ENCODE peak calls at places on chromosomes 1 and 21, in eight cellular contexts. One of them, this sample, is unnamed.

GRCh38 chr1:173960625-173961024 is 43.5 kb upstream of the SERPINC1 start:
- DNase-seq in left ventricle myocardium inferior: no peak
- DNase-seq in right atrium auricular region: no peak
- DNase-seq in stomach: no peak
- DNase-seq in thyroid gland: no peak
- DNase-seq in GM06990: no peak
- DNase-seq in mammary epithelial cell: no peak
- DNase-seq in Calu3: no peak
- DNase-seq in this sample: no peak

GRCh38 chr1:185257947-185258203 is 59.2 kb downstream of the IVNS1ABP start:
- DNase-seq in stomach: no peak
- DNase-seq in GM06990: no peak
- DNase-seq in left ventricle myocardium inferior: no peak
- DNase-seq in thyroid gland: no peak
- DNase-seq in right atrium auricular region: no peak
- DNase-seq in mammary epithelial cell: peak; percentile 68
- DNase-seq in Calu3: no peak
- DNase-seq in this sample: no peak

GRCh38 chr21:39503138-39503762 is 51.5 kb downstream of the SH3BGR start:
- DNase-seq in GM06990: no peak
- DNase-seq in right atrium auricular region: no peak
- DNase-seq in stomach: no peak
- DNase-seq in mammary epithelial cell: no peak
- DNase-seq in left ventricle myocardium inferior: no peak
- DNase-seq in thyroid gland: no peak
- DNase-seq in Calu3: no peak
- DNase-seq in this sample: no peak

GRCh38 chr1:157173900-157174410 is 35.8 kb upstream of the ETV3 start:
- DNase-seq in stomach: no peak
- DNase-seq in GM06990: no peak
- DNase-seq in left ventricle myocardium inferior: no peak
- DNase-seq in mammary epithelial cell: no peak
- DNase-seq in thyroid gland: no peak
- DNase-seq in right atrium auricular region: no peak
- DNase-seq in Calu3: no peak
- DNase-seq in this sample: no peak

GRCh38 chr1:75539230-75540116 is 71.4 kb downstream of the SLC44A5 start:
- DNase-seq in thyroid gland: no peak
- DNase-seq in mammary epithelial cell: no peak
- DNase-seq in right atrium auricular region: no peak
- DNase-seq in Calu3: peak; percentile 9
- DNase-seq in GM06990: no peak
- DNase-seq in stomach: no peak
- DNase-seq in left ventricle myocardium inferior: no peak
- DNase-seq in this sample: no peak

GRCh38 chr1:212630159-212630900 is 21.8 kb downstream of the ATF3 start:
- DNase-seq in mammary epithelial cell: no peak
- DNase-seq in stomach: peak; percentile 68
- DNase-seq in GM06990: peak; percentile 45
- DNase-seq in Calu3: peak; percentile 68
- DNase-seq in thyroid gland: peak; percentile 61
- DNase-seq in right atrium auricular region: peak; percentile 78
- DNase-seq in left ventricle myocardium inferior: peak; percentile 54
- DNase-seq in this sample: peak; percentile 72

GRCh38 chr21:33477066-33477465 is 2.7 kb downstream of the TMEM50B start:
- DNase-seq in Calu3: no peak
- DNase-seq in right atrium auricular region: no peak
- DNase-seq in thyroid gland: no peak
- DNase-seq in GM06990: no peak
- DNase-seq in stomach: no peak
- DNase-seq in mammary epithelial cell: no peak
- DNase-seq in left ventricle myocardium inferior: no peak
- DNase-seq in this sample: no peak

GRCh38 chr1:220732137-220732536 is 16.0 kb upstream of the MTARC2 start:
- DNase-seq in Calu3: no peak
- DNase-seq in right atrium auricular region: no peak
- DNase-seq in thyroid gland: peak; percentile 26
- DNase-seq in stomach: no peak
- DNase-seq in GM06990: no peak
- DNase-seq in left ventricle myocardium inferior: no peak
- DNase-seq in mammary epithelial cell: no peak
- DNase-seq in this sample: no peak

GRCh38 chr1:245306628-245307410 is 152.0 kb downstream of the KIF26B start:
- DNase-seq in right atrium auricular region: no peak
- DNase-seq in stomach: no peak
- DNase-seq in Calu3: no peak
- DNase-seq in left ventricle myocardium inferior: no peak
- DNase-seq in thyroid gland: peak; percentile 28
- DNase-seq in GM06990: no peak
- DNase-seq in mammary epithelial cell: no peak
- DNase-seq in this sample: no peak

GRCh38 chr1:15186846-15187151 is 33.3 kb downstream of the TMEM51 start:
- DNase-seq in Calu3: no peak
- DNase-seq in GM06990: no peak
- DNase-seq in left ventricle myocardium inferior: no peak
- DNase-seq in right atrium auricular region: no peak
- DNase-seq in stomach: no peak
- DNase-seq in mammary epithelial cell: no peak
- DNase-seq in thyroid gland: no peak
- DNase-seq in this sample: no peak

GRCh38 chr1:182889997-182890396 is 50.9 kb downstream of the DHX9 start:
- DNase-seq in Calu3: no peak
- DNase-seq in right atrium auricular region: no peak
- DNase-seq in mammary epithelial cell: no peak
- DNase-seq in left ventricle myocardium inferior: no peak
- DNase-seq in thyroid gland: no peak
- DNase-seq in GM06990: no peak
- DNase-seq in stomach: no peak
- DNase-seq in this sample: no peak

GRCh38 chr21:38985423-38986378 is 180.0 kb downstream of the ETS2 start:
- DNase-seq in stomach: peak; percentile 30
- DNase-seq in left ventricle myocardium inferior: peak; percentile 72
- DNase-seq in mammary epithelial cell: peak; percentile 93
- DNase-seq in Calu3: no peak
- DNase-seq in right atrium auricular region: peak; percentile 79
- DNase-seq in GM06990: peak; percentile 34
- DNase-seq in thyroid gland: peak; percentile 93
- DNase-seq in this sample: no peak

GRCh38 chr1:16032388-16033100 is 10.7 kb downstream of the CLCNKA start:
- DNase-seq in GM06990: peak; percentile 66
- DNase-seq in thyroid gland: peak; percentile 88
- DNase-seq in mammary epithelial cell: peak; percentile 58
- DNase-seq in right atrium auricular region: peak; percentile 89
- DNase-seq in stomach: peak; percentile 88
- DNase-seq in left ventricle myocardium inferior: peak; percentile 87
- DNase-seq in Calu3: peak; percentile 85
- DNase-seq in this sample: peak; percentile 95

GRCh38 chr1:152626688-152627087 is 3.8 kb upstream of the LCE3A start:
- DNase-seq in mammary epithelial cell: peak; percentile 74
- DNase-seq in Calu3: no peak
- DNase-seq in left ventricle myocardium inferior: no peak
- DNase-seq in stomach: no peak
- DNase-seq in right atrium auricular region: no peak
- DNase-seq in GM06990: no peak
- DNase-seq in thyroid gland: no peak
- DNase-seq in this sample: no peak

GRCh38 chr1:152621993-152622392 is 910 bp downstream of the LCE3A start:
- DNase-seq in thyroid gland: no peak
- DNase-seq in GM06990: no peak
- DNase-seq in right atrium auricular region: no peak
- DNase-seq in left ventricle myocardium inferior: no peak
- DNase-seq in Calu3: no peak
- DNase-seq in stomach: no peak
- DNase-seq in mammary epithelial cell: no peak
- DNase-seq in this sample: no peak

GRCh38 chr1:152622803-152623202 is at the start of gene LCE3A:
- DNase-seq in Calu3: no peak
- DNase-seq in stomach: no peak
- DNase-seq in GM06990: peak; percentile 55
- DNase-seq in right atrium auricular region: no peak
- DNase-seq in left ventricle myocardium inferior: no peak
- DNase-seq in mammary epithelial cell: no peak
- DNase-seq in thyroid gland: no peak
- DNase-seq in this sample: no peak

GRCh38 chr1:152623203-152623844 is 421 bp upstream of the LCE3A start:
- DNase-seq in stomach: no peak
- DNase-seq in thyroid gland: no peak
- DNase-seq in mammary epithelial cell: no peak
- DNase-seq in GM06990: peak; percentile 44
- DNase-seq in right atrium auricular region: no peak
- DNase-seq in Calu3: peak; percentile 9
- DNase-seq in left ventricle myocardium inferior: no peak
- DNase-seq in this sample: peak; percentile 33
- TF ChIP-seq CTCF in stomach: no peak
- TF ChIP-seq CTCF in thyroid gland: no peak
- TF ChIP-seq CTCF in mammary epithelial cell: peak; percentile 20
- TF ChIP-seq CTCF in GM06990: peak; percentile 64
- TF ChIP-seq CTCF in right atrium auricular region: no peak
- TF ChIP-seq CTCF in Calu3: no peak
- TF ChIP-seq CTCF in left ventricle myocardium inferior: no peak
- TF ChIP-seq CTCF in this sample: peak; percentile 48

DNA sequence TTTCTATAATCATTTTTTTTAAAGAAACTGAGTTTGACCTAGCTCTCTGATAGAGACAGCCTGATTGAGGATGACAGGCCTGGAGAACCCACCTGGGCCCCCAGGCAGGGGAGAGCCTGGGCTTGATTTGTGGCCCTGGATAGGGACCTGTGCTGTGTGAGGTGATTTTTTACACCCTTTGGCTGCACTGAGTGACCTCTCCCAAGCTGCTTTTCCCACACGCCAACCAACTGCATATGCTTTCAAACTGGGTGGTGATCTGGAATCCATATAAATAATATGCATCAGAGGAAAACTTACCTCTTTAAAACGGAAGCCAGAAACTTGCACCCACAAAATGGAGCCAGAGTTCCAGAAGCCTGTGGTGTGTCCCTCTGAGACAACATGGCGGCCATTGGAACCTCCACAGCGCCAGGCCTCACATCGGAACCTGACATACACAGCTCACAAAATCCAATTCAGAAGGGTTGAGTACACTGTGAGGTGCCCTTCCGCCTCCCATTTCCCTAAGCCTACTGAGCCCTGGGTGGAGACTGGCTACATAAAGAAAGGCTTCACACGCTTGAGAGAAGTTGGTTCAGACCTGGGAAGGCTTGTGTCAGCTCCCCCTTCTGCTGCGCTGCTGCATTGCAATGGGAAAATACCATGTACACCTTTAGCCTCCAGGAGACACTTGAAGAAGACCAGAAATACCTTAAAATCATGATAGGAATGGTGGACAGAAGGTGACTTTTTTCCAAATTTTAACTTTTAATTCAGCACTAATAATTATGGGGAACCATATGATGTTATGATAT is 160.7 kb downstream of the HHIPL2 start:
- DNase-seq in thyroid gland: no peak
- DNase-seq in left ventricle myocardium inferior: no peak
- DNase-seq in Calu3: no peak
- DNase-seq in mammary epithelial cell: no peak
- DNase-seq in right atrium auricular region: no peak
- DNase-seq in stomach: no peak
- DNase-seq in GM06990: no peak
- DNase-seq in this sample: peak; percentile 50
- TF ChIP-seq CTCF in thyroid gland: no peak
- TF ChIP-seq CTCF in left ventricle myocardium inferior: no peak
- TF ChIP-seq CTCF in Calu3: peak; percentile 21
- TF ChIP-seq CTCF in mammary epithelial cell: peak; percentile 28
- TF ChIP-seq CTCF in right atrium auricular region: no peak
- TF ChIP-seq CTCF in stomach: no peak
- TF ChIP-seq CTCF in GM06990: no peak
- TF ChIP-seq CTCF in this sample: peak; percentile 38

DNA sequence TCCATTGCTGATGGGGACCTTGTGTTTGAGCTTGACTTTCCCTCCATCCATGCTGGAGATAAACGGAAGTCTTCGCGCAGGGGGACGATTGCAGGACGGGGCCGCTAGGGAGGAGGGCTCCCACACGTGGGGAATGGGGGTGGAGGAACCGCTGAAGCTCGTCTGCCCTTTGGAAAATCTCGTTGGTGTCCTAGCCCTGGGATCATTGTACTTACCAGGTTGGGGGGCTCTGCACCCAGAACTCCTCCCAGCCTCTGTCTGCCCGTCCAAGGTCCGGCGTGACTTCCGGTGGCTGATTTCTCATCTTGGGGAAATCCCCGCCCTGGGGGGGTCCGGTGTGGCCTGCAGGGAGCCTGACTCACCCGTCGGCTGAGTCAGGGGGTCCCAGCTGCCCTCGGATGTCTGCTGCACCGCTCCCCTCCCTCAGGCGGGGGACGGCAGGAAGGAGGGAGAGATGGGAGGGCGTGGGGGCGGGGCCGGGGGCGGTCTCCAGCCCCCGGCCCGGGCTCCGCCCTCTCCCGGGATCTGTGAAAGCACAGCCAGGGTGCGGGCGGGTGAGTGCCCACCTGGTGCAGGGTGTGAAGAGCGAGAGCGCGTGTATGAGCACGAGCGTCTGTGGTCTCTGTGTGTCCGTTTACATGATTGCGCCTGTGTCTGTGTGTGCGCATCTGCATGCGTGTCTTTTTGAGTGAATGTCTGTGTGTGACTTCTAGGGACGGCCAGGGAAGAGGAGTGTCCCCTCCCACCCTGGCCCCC is 35.8 kb downstream of the PIK3CD start:
- DNase-seq in right atrium auricular region: peak; percentile 61
- DNase-seq in Calu3: peak; percentile 61
- DNase-seq in thyroid gland: peak; percentile 68
- DNase-seq in mammary epithelial cell: peak; percentile 79
- DNase-seq in stomach: peak; percentile 60
- DNase-seq in GM06990: peak; percentile 83
- DNase-seq in left ventricle myocardium inferior: peak; percentile 26
- DNase-seq in this sample: peak; percentile 79
- TF ChIP-seq CTCF in right atrium auricular region: no peak
- TF ChIP-seq CTCF in Calu3: no peak
- TF ChIP-seq CTCF in thyroid gland: peak; percentile 26
- TF ChIP-seq CTCF in mammary epithelial cell: no peak
- TF ChIP-seq CTCF in stomach: no peak
- TF ChIP-seq CTCF in GM06990: peak; percentile 4
- TF ChIP-seq CTCF in left ventricle myocardium inferior: no peak
- TF ChIP-seq CTCF in this sample: no peak

GRCh38 chr1:230919201-230919600 is 50.9 kb upstream of the C1orf198 start:
- DNase-seq in mammary epithelial cell: no peak
- DNase-seq in Calu3: no peak
- DNase-seq in GM06990: no peak
- DNase-seq in right atrium auricular region: no peak
- DNase-seq in left ventricle myocardium inferior: no peak
- DNase-seq in stomach: no peak
- DNase-seq in thyroid gland: no peak
- DNase-seq in this sample: no peak

GRCh38 chr1:230916607-230917283 is 48.4 kb upstream of the C1orf198 start:
- DNase-seq in right atrium auricular region: no peak
- DNase-seq in GM06990: no peak
- DNase-seq in left ventricle myocardium inferior: no peak
- DNase-seq in Calu3: no peak
- DNase-seq in thyroid gland: no peak
- DNase-seq in stomach: no peak
- DNase-seq in mammary epithelial cell: no peak
- DNase-seq in this sample: no peak

GRCh38 chr1:230917284-230918135 is 49.2 kb upstream of the C1orf198 start:
- DNase-seq in stomach: peak; percentile 92
- DNase-seq in mammary epithelial cell: peak; percentile 44
- DNase-seq in GM06990: no peak
- DNase-seq in right atrium auricular region: no peak
- DNase-seq in left ventricle myocardium inferior: peak; percentile 63
- DNase-seq in thyroid gland: peak; percentile 87
- DNase-seq in Calu3: peak; percentile 80
- DNase-seq in this sample: peak; percentile 77

GRCh38 chr1:230926182-230926581 is 52.5 kb downstream of the TTC13 start:
- DNase-seq in Calu3: no peak
- DNase-seq in left ventricle myocardium inferior: no peak
- DNase-seq in GM06990: no peak
- DNase-seq in thyroid gland: no peak
- DNase-seq in stomach: no peak
- DNase-seq in mammary epithelial cell: no peak
- DNase-seq in right atrium auricular region: no peak
- DNase-seq in this sample: no peak

GRCh38 chr1:230922620-230923019 is 54.3 kb upstream of the C1orf198 start:
- DNase-seq in right atrium auricular region: no peak
- DNase-seq in thyroid gland: no peak
- DNase-seq in mammary epithelial cell: no peak
- DNase-seq in GM06990: no peak
- DNase-seq in stomach: no peak
- DNase-seq in left ventricle myocardium inferior: no peak
- DNase-seq in Calu3: no peak
- DNase-seq in this sample: no peak
- TF ChIP-seq CTCF in right atrium auricular region: no peak
- TF ChIP-seq CTCF in thyroid gland: no peak
- TF ChIP-seq CTCF in mammary epithelial cell: peak; percentile 9
- TF ChIP-seq CTCF in GM06990: no peak
- TF ChIP-seq CTCF in stomach: no peak
- TF ChIP-seq CTCF in left ventricle myocardium inferior: no peak
- TF ChIP-seq CTCF in Calu3: no peak
- TF ChIP-seq CTCF in this sample: no peak